ENCODE peak calls at places on chromosomes 12 and 14, in six cellular contexts. L, H, R, O, E and X are unnamed samples.

GRCh38 chr14:68501621-68502052 is 291.2 kb downstream of the ZFP36L1 start:
- DNase-seq in L (peak; percentile 71), H (no peak), R (no peak), O (no peak), E (no peak), X (no peak)

GRCh38 chr14:99146991-99147740 is 124.8 kb downstream of the BCL11B start:
- DNase-seq in L (no peak), H (no peak), R (no peak), O (no peak), E (no peak), X (no peak)

GRCh38 chr14:36657409-36658090 is 4.1 kb upstream of the PAX9 start:
- DNase-seq in L (no peak), H (no peak), R (peak; percentile 72), O (no peak), E (peak; percentile 51), X (no peak)

GRCh38 chr14:50312734-50313054 is 570 bp downstream of the DMAC2L start:
- DNase-seq in L (no peak), H (peak; percentile 50), R (no peak), O (no peak), E (no peak), X (no peak)

GRCh38 chr12:114710151-114710550 is 26.2 kb upstream of the TBX3 start:
- DNase-seq in L (no peak), H (no peak), R (peak; percentile 46), O (no peak), E (no peak), X (no peak)

GRCh38 chr12:12803186-12803585 is 10.0 kb upstream of the DDX47 start:
- DNase-seq in L (peak; percentile 82), H (peak; percentile 80), R (no peak), O (peak; percentile 24), E (peak; percentile 95), X (peak; percentile 38)

GRCh38 chr12:119036878-119037493 is 55.6 kb downstream of the SRRM4 start:
- DNase-seq in L (no peak), H (no peak), R (peak; percentile 66), O (no peak), E (peak; percentile 39), X (no peak)

GRCh38 chr14:91327661-91328312 is 83.3 kb upstream of the GPR68 start:
- DNase-seq in L (no peak), H (no peak), R (no peak), O (no peak), E (no peak), X (no peak)

GRCh38 chr12:95790912-95791849 is 617 bp upstream of the NTN4 start:
- DNase-seq in L (peak; percentile 59), H (peak; percentile 34), R (peak; percentile 57), O (peak; percentile 24), E (peak; percentile 64), X (no peak)

GRCh38 chr12:50922820-50923219 is 29.5 kb upstream of the HIGD1C start:
- DNase-seq in L (no peak), H (peak; percentile 53), R (peak; percentile 17), O (peak; percentile 46), E (no peak), X (no peak)

GRCh38 chr14:91325211-91325610 is 80.7 kb upstream of the GPR68 start:
- DNase-seq in L (no peak), H (no peak), R (no peak), O (no peak), E (no peak), X (no peak)

GRCh38 chr12:89373772-89374572 is 21.7 kb upstream of the DUSP6 start:
- DNase-seq in L (no peak), H (peak; percentile 73), R (no peak), O (no peak), E (peak; percentile 76), X (no peak)

GRCh38 chr12:79444089-79444488 is 246.7 kb downstream of the PAWR start:
- DNase-seq in L (no peak), H (peak; percentile 57), R (no peak), O (no peak), E (peak; percentile 48), X (no peak)

GRCh38 chr14:73245401-73246325 is 8.4 kb downstream of the PAPLN start:
- DNase-seq in L (peak; percentile 80), H (no peak), R (peak; percentile 40), O (no peak), E (no peak), X (no peak)

GRCh38 chr12:132465269-132466190 is 24.4 kb upstream of the FBRSL1 start:
- DNase-seq in L (no peak), H (no peak), R (peak; percentile 67), O (no peak), E (no peak), X (no peak)

GRCh38 chr12:109910969-109911348 is 10.9 kb downstream of the TCHP start:
- DNase-seq in L (peak; percentile 47), H (peak; percentile 25), R (peak; percentile 77), O (no peak), E (peak; percentile 64), X (no peak)
- TF ChIP-seq CTCF in L (no peak), H (no peak), R (peak; percentile 63), O (no peak), E (peak; percentile 84), X (no peak)

GRCh38 chr12:110576504-110576903 is 6.6 kb downstream of the PPTC7 start:
- DNase-seq in L (no peak), H (no peak), R (no peak), O (no peak), E (no peak), X (no peak)

GRCh38 chr12:110575326-110575725 is 7.8 kb downstream of the PPTC7 start:
- DNase-seq in L (no peak), H (peak; percentile 58), R (no peak), O (no peak), E (no peak), X (no peak)

GRCh38 chr12:110577717-110578521 is 5.2 kb downstream of the PPTC7 start:
- DNase-seq in L (no peak), H (peak; percentile 91), R (no peak), O (no peak), E (peak; percentile 99), X (no peak)

GRCh38 chr12:110578522-110579238 is 4.4 kb downstream of the PPTC7 start:
- DNase-seq in L (no peak), H (no peak), R (no peak), O (no peak), E (no peak), X (no peak)

DNA sequence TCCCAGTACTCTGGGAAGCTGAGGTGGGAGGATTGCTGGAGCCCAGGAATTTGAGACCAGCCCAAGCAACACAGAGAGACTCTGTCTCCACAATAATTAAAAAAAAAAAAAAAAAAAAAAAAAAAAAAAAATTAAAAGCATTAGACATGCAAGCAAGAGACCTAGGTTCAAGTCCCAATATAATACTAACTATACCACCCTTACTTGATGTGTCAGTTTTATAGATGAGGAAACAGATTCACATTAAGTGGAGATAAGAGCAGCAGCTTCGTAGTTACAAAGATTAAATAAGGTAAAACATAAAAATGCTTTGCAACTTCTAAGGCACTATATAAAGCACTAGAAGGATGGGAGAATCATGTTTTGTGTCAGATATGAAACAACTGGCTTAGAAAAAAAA is 9.1 kb downstream of the PPTC7 start:
- DNase-seq in L (no peak), H (no peak), R (no peak), O (no peak), E (no peak), X (no peak)
- H3K4me1 ChIP-seq in L (peaks cover 46% of the 10 kb centered on the region), H (peaks cover 8% of the 10 kb centered on the region), R (no peaks in the 10 kb centered on the region), O (no peaks in the 10 kb centered on the region), E (peaks cover 35% of the 10 kb centered on the region), X (peaks cover 3% of the 10 kb centered on the region)

GRCh38 chr12:57874166-57875108 is 27.9 kb upstream of the CTDSP2 start:
- DNase-seq in L (no peak), H (no peak), R (no peak), O (no peak), E (no peak), X (no peak)

GRCh38 chr12:57872362-57872761 is 25.8 kb upstream of the CTDSP2 start:
- DNase-seq in L (no peak), H (no peak), R (no peak), O (no peak), E (no peak), X (no peak)

GRCh38 chr12:57881035-57881973 is 34.8 kb upstream of the CTDSP2 start:
- DNase-seq in L (no peak), H (no peak), R (no peak), O (no peak), E (no peak), X (no peak)

GRCh38 chr12:57877876-57878275 is 31.3 kb upstream of the CTDSP2 start:
- DNase-seq in L (no peak), H (no peak), R (no peak), O (no peak), E (no peak), X (no peak)

GRCh38 chr12:57875753-57876547 is 29.4 kb upstream of the CTDSP2 start:
- DNase-seq in L (no peak), H (no peak), R (no peak), O (no peak), E (no peak), X (no peak)
- TF ChIP-seq CTCF in L (no peak), H (no peak), R (no peak), O (no peak), E (no peak), X (no peak)

GRCh38 chr14:21911877-21912276 is 238.3 kb upstream of the OR4E1 start:
- DNase-seq in L (no peak), H (no peak), R (no peak), O (no peak), E (no peak), X (no peak)

GRCh38 chr14:21910260-21910659 is 236.6 kb upstream of the OR4E1 start:
- DNase-seq in L (no peak), H (no peak), R (no peak), O (no peak), E (no peak), X (no peak)

GRCh38 chr14:21913759-21914158 is 240.1 kb upstream of the OR4E1 start:
- DNase-seq in L (peak; percentile 47), H (peak; percentile 65), R (peak; percentile 94), O (no peak), E (peak; percentile 90), X (no peak)

GRCh38 chr14:21917699-21918436 is 244.2 kb upstream of the OR4E1 start:
- DNase-seq in L (no peak), H (peak; percentile 58), R (peak; percentile 68), O (no peak), E (peak; percentile 95), X (no peak)

DNA sequence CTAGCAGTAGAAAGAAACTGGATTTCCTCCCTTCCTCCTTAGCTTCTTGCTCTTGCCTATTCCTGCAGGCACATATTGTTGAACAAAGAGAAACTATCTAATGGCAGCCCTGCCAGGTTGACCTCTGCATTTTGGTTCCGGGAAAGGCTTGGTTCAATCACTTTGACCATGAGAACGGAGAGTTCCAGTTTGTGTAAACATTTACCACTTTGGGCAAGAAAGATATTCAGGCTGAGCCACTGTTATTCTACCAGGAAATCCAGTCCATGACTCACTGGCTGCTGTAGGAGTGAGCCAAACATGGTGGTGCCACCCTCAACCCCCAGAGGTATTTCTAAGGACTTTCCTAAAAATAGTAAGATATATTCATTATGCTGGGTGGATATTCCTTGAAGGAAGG is 242.2 kb upstream of the OR4E1 start:
- DNase-seq in L (no peak), H (peak; percentile 11), R (no peak), O (no peak), E (peak; percentile 81), X (no peak)
- H3K4me1 ChIP-seq in L (peaks cover 8% of the 10 kb centered on the region), H (no peaks in the 10 kb centered on the region), R (peaks cover 11% of the 10 kb centered on the region), O (no peaks in the 10 kb centered on the region), E (peaks cover 46% of the 10 kb centered on the region), X (peaks cover 16% of the 10 kb centered on the region)

DNA sequence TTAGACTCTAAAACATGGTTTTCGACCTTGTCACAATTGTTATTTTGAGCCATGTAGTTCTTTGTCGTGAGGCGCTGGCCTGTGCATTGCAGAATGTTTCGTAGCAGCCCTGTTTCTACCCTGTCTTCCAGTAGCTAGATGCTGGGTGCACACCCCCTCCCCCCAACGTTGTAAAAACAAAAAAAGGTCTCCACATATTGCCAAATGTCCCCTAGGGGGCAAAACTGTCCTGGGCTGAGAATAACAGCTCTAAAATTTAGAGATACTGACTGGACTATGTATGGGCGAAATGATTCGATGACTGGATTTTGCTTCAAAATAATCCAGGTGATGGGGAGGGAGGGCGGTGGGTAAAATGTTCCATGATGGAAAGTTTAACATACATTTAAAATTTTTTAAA is 126.1 kb upstream of the FUT8 start:
- DNase-seq in L (no peak), H (peak; percentile 20), R (no peak), O (no peak), E (peak; percentile 65), X (no peak)
- TF ChIP-seq CTCF in L (no peak), H (peak; percentile 31), R (peak; percentile 28), O (no peak), E (peak; percentile 72), X (no peak)